ENCODE peak calls at places on chromosome 2, in seven cellular contexts. One of them, this sample, is unnamed.

GRCh38 chr2:197711576-197711975 is 6.4 kb downstream of the MARS2 start:
- DNase-seq in IMR-90: peak; percentile 26
- DNase-seq in mesendoderm: no peak
- DNase-seq in neuronal stem cell: no peak
- DNase-seq in H1: no peak
- DNase-seq in H9: no peak
- DNase-seq in trophoblast cell: no peak
- DNase-seq in this sample: no peak

GRCh38 chr2:17962874-17963273 is 84.4 kb downstream of the KCNS3 start:
- DNase-seq in IMR-90: peak; percentile 40
- DNase-seq in mesendoderm: peak; percentile 37
- DNase-seq in neuronal stem cell: peak; percentile 18
- DNase-seq in H1: no peak
- DNase-seq in H9: no peak
- DNase-seq in trophoblast cell: no peak
- DNase-seq in this sample: peak; percentile 71

GRCh38 chr2:139230881-139231280 is 450.7 kb upstream of the NXPH2 start:
- DNase-seq in IMR-90: no peak
- DNase-seq in mesendoderm: no peak
- DNase-seq in neuronal stem cell: no peak
- DNase-seq in H1: no peak
- DNase-seq in H9: no peak
- DNase-seq in trophoblast cell: no peak
- DNase-seq in this sample: no peak

GRCh38 chr2:111523009-111523408 is 361.0 kb downstream of the ANAPC1 start:
- DNase-seq in IMR-90: no peak
- DNase-seq in mesendoderm: no peak
- DNase-seq in neuronal stem cell: no peak
- DNase-seq in H1: no peak
- DNase-seq in H9: no peak
- DNase-seq in trophoblast cell: no peak
- DNase-seq in this sample: no peak

GRCh38 chr2:30664761-30665358 is 142.4 kb downstream of the CAPN13 start:
- DNase-seq in IMR-90: peak; percentile 97
- DNase-seq in mesendoderm: peak; percentile 74
- DNase-seq in neuronal stem cell: no peak
- DNase-seq in H1: no peak
- DNase-seq in H9: peak; percentile 15
- DNase-seq in trophoblast cell: peak; percentile 87
- DNase-seq in this sample: peak; percentile 93

GRCh38 chr2:190450363-190450762 is 42.2 kb downstream of the MFSD6 start:
- DNase-seq in IMR-90: no peak
- DNase-seq in mesendoderm: peak; percentile 18
- DNase-seq in neuronal stem cell: no peak
- DNase-seq in H1: no peak
- DNase-seq in H9: no peak
- DNase-seq in trophoblast cell: no peak
- DNase-seq in this sample: no peak

GRCh38 chr2:82172483-82172882 is 1867.9 kb upstream of the LRRTM1 start:
- DNase-seq in IMR-90: no peak
- DNase-seq in mesendoderm: no peak
- DNase-seq in neuronal stem cell: no peak
- DNase-seq in H1: no peak
- DNase-seq in H9: no peak
- DNase-seq in trophoblast cell: no peak
- DNase-seq in this sample: no peak

GRCh38 chr2:43098065-43098464 is 128.3 kb downstream of the ZFP36L2 start:
- DNase-seq in IMR-90: no peak
- DNase-seq in mesendoderm: no peak
- DNase-seq in neuronal stem cell: no peak
- DNase-seq in H1: no peak
- DNase-seq in H9: no peak
- DNase-seq in trophoblast cell: no peak
- DNase-seq in this sample: no peak

GRCh38 chr2:232085826-232086425 is 124.4 kb downstream of the DIS3L2 start:
- DNase-seq in IMR-90: peak; percentile 10
- DNase-seq in mesendoderm: peak; percentile 4
- DNase-seq in neuronal stem cell: no peak
- DNase-seq in H1: no peak
- DNase-seq in H9: no peak
- DNase-seq in trophoblast cell: peak; percentile 4
- DNase-seq in this sample: no peak

GRCh38 chr2:25421746-25422431 is 80.2 kb upstream of the DNMT3A start:
- DNase-seq in IMR-90: no peak
- DNase-seq in mesendoderm: no peak
- DNase-seq in neuronal stem cell: no peak
- DNase-seq in H1: no peak
- DNase-seq in H9: no peak
- DNase-seq in trophoblast cell: no peak
- DNase-seq in this sample: no peak

GRCh38 chr2:188852752-188853151 is 121.4 kb upstream of the COL3A1 start:
- DNase-seq in IMR-90: peak; percentile 37
- DNase-seq in mesendoderm: no peak
- DNase-seq in neuronal stem cell: no peak
- DNase-seq in H1: no peak
- DNase-seq in H9: no peak
- DNase-seq in trophoblast cell: no peak
- DNase-seq in this sample: peak; percentile 10

GRCh38 chr2:217994776-217995274 is 8.0 kb downstream of the TNS1 start:
- DNase-seq in IMR-90: peak; percentile 90
- DNase-seq in mesendoderm: peak; percentile 73
- DNase-seq in neuronal stem cell: no peak
- DNase-seq in H1: no peak
- DNase-seq in H9: no peak
- DNase-seq in trophoblast cell: peak; percentile 39
- DNase-seq in this sample: peak; percentile 89

GRCh38 chr2:200689115-200689514 is 103.3 kb downstream of the AOX1 start:
- DNase-seq in IMR-90: no peak
- DNase-seq in mesendoderm: no peak
- DNase-seq in neuronal stem cell: no peak
- DNase-seq in H1: no peak
- DNase-seq in H9: no peak
- DNase-seq in trophoblast cell: no peak
- DNase-seq in this sample: peak; percentile 10

GRCh38 chr2:108987111-108987510 is 1.9 kb downstream of the EDAR start:
- DNase-seq in IMR-90: no peak
- DNase-seq in mesendoderm: no peak
- DNase-seq in neuronal stem cell: no peak
- DNase-seq in H1: no peak
- DNase-seq in H9: no peak
- DNase-seq in trophoblast cell: no peak
- DNase-seq in this sample: no peak

GRCh38 chr2:150620371-150620770 is 132.9 kb upstream of the RND3 start:
- DNase-seq in IMR-90: no peak
- DNase-seq in mesendoderm: no peak
- DNase-seq in neuronal stem cell: no peak
- DNase-seq in H1: no peak
- DNase-seq in H9: no peak
- DNase-seq in trophoblast cell: no peak
- DNase-seq in this sample: no peak

GRCh38 chr2:239819091-239819973 is 205.8 kb downstream of the NDUFA10 start:
- DNase-seq in IMR-90: no peak
- DNase-seq in mesendoderm: no peak
- DNase-seq in neuronal stem cell: no peak
- DNase-seq in H1: no peak
- DNase-seq in H9: peak; percentile 20
- DNase-seq in trophoblast cell: no peak
- DNase-seq in this sample: no peak

GRCh38 chr2:133063792-133064191 is 393.8 kb upstream of the LYPD1 start:
- DNase-seq in IMR-90: peak; percentile 72
- DNase-seq in mesendoderm: peak; percentile 78
- DNase-seq in neuronal stem cell: peak; percentile 75
- DNase-seq in H1: peak; percentile 36
- DNase-seq in H9: peak; percentile 50
- DNase-seq in trophoblast cell: no peak
- DNase-seq in this sample: peak; percentile 11

GRCh38 chr2:201419057-201419635 is 32.1 kb downstream of the TRAK2 start:
- DNase-seq in IMR-90: no peak
- DNase-seq in mesendoderm: no peak
- DNase-seq in neuronal stem cell: no peak
- DNase-seq in H1: no peak
- DNase-seq in H9: no peak
- DNase-seq in trophoblast cell: no peak
- DNase-seq in this sample: no peak

GRCh38 chr2:48566582-48566981 is 36.6 kb downstream of the STON1 start:
- DNase-seq in IMR-90: peak; percentile 17
- DNase-seq in mesendoderm: peak; percentile 55
- DNase-seq in neuronal stem cell: no peak
- DNase-seq in H1: no peak
- DNase-seq in H9: no peak
- DNase-seq in trophoblast cell: peak; percentile 14
- DNase-seq in this sample: no peak

GRCh38 chr2:28736034-28736433 is 15.6 kb upstream of the PPP1CB start:
- DNase-seq in IMR-90: no peak
- DNase-seq in mesendoderm: no peak
- DNase-seq in neuronal stem cell: no peak
- DNase-seq in H1: no peak
- DNase-seq in H9: no peak
- DNase-seq in trophoblast cell: no peak
- DNase-seq in this sample: no peak

GRCh38 chr2:120701096-120701860 is 34.4 kb upstream of the GLI2 start:
- DNase-seq in IMR-90: no peak
- DNase-seq in mesendoderm: no peak
- DNase-seq in neuronal stem cell: no peak
- DNase-seq in H1: no peak
- DNase-seq in H9: no peak
- DNase-seq in trophoblast cell: no peak
- DNase-seq in this sample: no peak

GRCh38 chr2:63544017-63544627 is 44.2 kb downstream of the WDPCP start:
- DNase-seq in IMR-90: peak; percentile 2
- DNase-seq in mesendoderm: no peak
- DNase-seq in neuronal stem cell: no peak
- DNase-seq in H1: no peak
- DNase-seq in H9: no peak
- DNase-seq in trophoblast cell: peak; percentile 35
- DNase-seq in this sample: peak; percentile 6

GRCh38 chr2:43087413-43087812 is 139.0 kb downstream of the ZFP36L2 start:
- DNase-seq in IMR-90: no peak
- DNase-seq in mesendoderm: no peak
- DNase-seq in neuronal stem cell: no peak
- DNase-seq in H1: no peak
- DNase-seq in H9: no peak
- DNase-seq in trophoblast cell: peak; percentile 90
- DNase-seq in this sample: no peak

GRCh38 chr2:195984951-195985726 is 83.5 kb downstream of the DNAH7 start:
- DNase-seq in IMR-90: no peak
- DNase-seq in mesendoderm: no peak
- DNase-seq in neuronal stem cell: no peak
- DNase-seq in H1: no peak
- DNase-seq in H9: no peak
- DNase-seq in trophoblast cell: no peak
- DNase-seq in this sample: no peak
- H2BK5ac ChIP-seq in IMR-90: no peak overlapping the region
- H2BK5ac ChIP-seq in mesendoderm: no peak overlapping the region
- H2BK5ac ChIP-seq in neuronal stem cell: no peak overlapping the region
- H2BK5ac ChIP-seq in H1: no peak overlapping the region
- H2BK5ac ChIP-seq in H9: no peak overlapping the region
- H2BK5ac ChIP-seq in trophoblast cell: no peak overlapping the region
- H2BK5ac ChIP-seq in this sample: no peak overlapping the region

GRCh38 chr2:68885074-68885810 is 14.0 kb upstream of the BMP10 start:
- DNase-seq in IMR-90: no peak
- DNase-seq in mesendoderm: no peak
- DNase-seq in neuronal stem cell: no peak
- DNase-seq in H1: no peak
- DNase-seq in H9: no peak
- DNase-seq in trophoblast cell: no peak
- DNase-seq in this sample: no peak

GRCh38 chr2:68888038-68888704 is 17.0 kb upstream of the BMP10 start:
- DNase-seq in IMR-90: no peak
- DNase-seq in mesendoderm: no peak
- DNase-seq in neuronal stem cell: no peak
- DNase-seq in H1: no peak
- DNase-seq in H9: no peak
- DNase-seq in trophoblast cell: no peak
- DNase-seq in this sample: no peak

GRCh38 chr2:68889500-68889899 is 18.3 kb upstream of the BMP10 start:
- DNase-seq in IMR-90: peak; percentile 64
- DNase-seq in mesendoderm: no peak
- DNase-seq in neuronal stem cell: no peak
- DNase-seq in H1: no peak
- DNase-seq in H9: no peak
- DNase-seq in trophoblast cell: peak; percentile 79
- DNase-seq in this sample: peak; percentile 62

GRCh38 chr2:68889021-68889420 is 17.8 kb upstream of the BMP10 start:
- DNase-seq in IMR-90: no peak
- DNase-seq in mesendoderm: no peak
- DNase-seq in neuronal stem cell: no peak
- DNase-seq in H1: no peak
- DNase-seq in H9: no peak
- DNase-seq in trophoblast cell: no peak
- DNase-seq in this sample: no peak

GRCh38 chr2:68885811-68886075 is 14.5 kb upstream of the BMP10 start:
- DNase-seq in IMR-90: no peak
- DNase-seq in mesendoderm: no peak
- DNase-seq in neuronal stem cell: no peak
- DNase-seq in H1: no peak
- DNase-seq in H9: no peak
- DNase-seq in trophoblast cell: no peak
- DNase-seq in this sample: no peak
- H3K4ac ChIP-seq in IMR-90: no peak overlapping the region
- H3K4ac ChIP-seq in mesendoderm: no peak overlapping the region
- H3K4ac ChIP-seq in neuronal stem cell: no peak overlapping the region
- H3K4ac ChIP-seq in H1: no peak overlapping the region
- H3K4ac ChIP-seq in H9: no peak overlapping the region
- H3K4ac ChIP-seq in trophoblast cell: no peak overlapping the region
- H3K4ac ChIP-seq in this sample: no peak overlapping the region

GRCh38 chr2:71526131-71526530 is 72.8 kb downstream of the DYSF start:
- DNase-seq in IMR-90: no peak
- DNase-seq in mesendoderm: no peak
- DNase-seq in neuronal stem cell: no peak
- DNase-seq in H1: no peak
- DNase-seq in H9: peak; percentile 27
- DNase-seq in trophoblast cell: no peak
- DNase-seq in this sample: no peak
- H2BK5ac ChIP-seq in IMR-90: no peak overlapping the region
- H2BK5ac ChIP-seq in mesendoderm: no peak overlapping the region
- H2BK5ac ChIP-seq in neuronal stem cell: no peak overlapping the region
- H2BK5ac ChIP-seq in H1: no peak overlapping the region
- H2BK5ac ChIP-seq in H9: no peak overlapping the region
- H2BK5ac ChIP-seq in trophoblast cell: no peak overlapping the region
- H2BK5ac ChIP-seq in this sample: no peak overlapping the region

GRCh38 chr2:212359425-212360067 is 179.1 kb downstream of the ERBB4 start:
- DNase-seq in IMR-90: no peak
- DNase-seq in mesendoderm: peak; percentile 60
- DNase-seq in neuronal stem cell: no peak
- DNase-seq in H1: no peak
- DNase-seq in H9: no peak
- DNase-seq in trophoblast cell: no peak
- DNase-seq in this sample: no peak
- H3K4ac ChIP-seq in IMR-90: no peak overlapping the region
- H3K4ac ChIP-seq in mesendoderm: no peak overlapping the region
- H3K4ac ChIP-seq in neuronal stem cell: no peak overlapping the region
- H3K4ac ChIP-seq in H1: no peak overlapping the region
- H3K4ac ChIP-seq in H9: no peak overlapping the region
- H3K4ac ChIP-seq in trophoblast cell: no peak overlapping the region
- H3K4ac ChIP-seq in this sample: no peak overlapping the region